ENCODE peak calls at places on chromosomes 3 and 15, in ten cellular contexts. One of them, this sample, is unnamed.

GRCh38 chr15:75508741-75509532 is 57.4 kb upstream of the SIN3A start:
- DNase-seq in AG04449: no peak
- DNase-seq in foreskin fibroblast: peak; percentile 69
- DNase-seq in spleen: no peak
- DNase-seq in Panc1: no peak
- DNase-seq in GM13976: peak; percentile 38
- DNase-seq in tibial nerve: peak; percentile 44
- DNase-seq in AG04450: peak; percentile 20
- DNase-seq in adrenal gland: peak; percentile 29
- DNase-seq in IMR-90: peak; percentile 65
- DNase-seq in this sample: no peak

GRCh38 chr3:136495213-136495612 is 245.1 kb downstream of the PCCB start:
- DNase-seq in spleen: no peak
- DNase-seq in Panc1: no peak
- DNase-seq in GM13976: no peak
- DNase-seq in IMR-90: no peak
- DNase-seq in AG04449: no peak
- DNase-seq in tibial nerve: no peak
- DNase-seq in adrenal gland: no peak
- DNase-seq in AG04450: no peak
- DNase-seq in foreskin fibroblast: peak; percentile 53
- DNase-seq in this sample: no peak

GRCh38 chr3:108569336-108569735 is 19.9 kb downstream of the CIP2A start:
- DNase-seq in adrenal gland: no peak
- DNase-seq in AG04449: no peak
- DNase-seq in tibial nerve: no peak
- DNase-seq in spleen: no peak
- DNase-seq in foreskin fibroblast: no peak
- DNase-seq in AG04450: no peak
- DNase-seq in IMR-90: no peak
- DNase-seq in GM13976: no peak
- DNase-seq in Panc1: no peak
- DNase-seq in this sample: no peak

GRCh38 chr3:105158277-105158676 is 208.4 kb upstream of the ALCAM start:
- DNase-seq in GM13976: no peak
- DNase-seq in IMR-90: no peak
- DNase-seq in spleen: no peak
- DNase-seq in tibial nerve: no peak
- DNase-seq in AG04450: no peak
- DNase-seq in foreskin fibroblast: no peak
- DNase-seq in Panc1: no peak
- DNase-seq in adrenal gland: no peak
- DNase-seq in AG04449: no peak
- DNase-seq in this sample: no peak

GRCh38 chr3:53068176-53068575 is 22.3 kb upstream of the SFMBT1 start:
- DNase-seq in Panc1: no peak
- DNase-seq in IMR-90: no peak
- DNase-seq in spleen: no peak
- DNase-seq in GM13976: no peak
- DNase-seq in AG04449: no peak
- DNase-seq in tibial nerve: no peak
- DNase-seq in AG04450: no peak
- DNase-seq in foreskin fibroblast: no peak
- DNase-seq in adrenal gland: no peak
- DNase-seq in this sample: no peak

GRCh38 chr15:32844118-32844711 is 126.4 kb downstream of the GREM1 start:
- DNase-seq in adrenal gland: no peak
- DNase-seq in GM13976: peak; percentile 45
- DNase-seq in IMR-90: peak; percentile 70
- DNase-seq in foreskin fibroblast: peak; percentile 68
- DNase-seq in spleen: no peak
- DNase-seq in tibial nerve: no peak
- DNase-seq in AG04449: no peak
- DNase-seq in Panc1: no peak
- DNase-seq in AG04450: no peak
- DNase-seq in this sample: no peak

GRCh38 chr3:18704326-18704725 is 279.2 kb upstream of the SATB1 start:
- DNase-seq in GM13976: no peak
- DNase-seq in AG04450: no peak
- DNase-seq in spleen: no peak
- DNase-seq in foreskin fibroblast: no peak
- DNase-seq in adrenal gland: no peak
- DNase-seq in IMR-90: no peak
- DNase-seq in Panc1: no peak
- DNase-seq in AG04449: no peak
- DNase-seq in tibial nerve: no peak
- DNase-seq in this sample: no peak

GRCh38 chr3:190012314-190012782 is 108.3 kb downstream of the P3H2 start:
- DNase-seq in IMR-90: peak; percentile 54
- DNase-seq in foreskin fibroblast: peak; percentile 51
- DNase-seq in spleen: no peak
- DNase-seq in adrenal gland: no peak
- DNase-seq in AG04450: no peak
- DNase-seq in tibial nerve: no peak
- DNase-seq in GM13976: no peak
- DNase-seq in Panc1: peak; percentile 83
- DNase-seq in AG04449: no peak
- DNase-seq in this sample: no peak

GRCh38 chr3:180253283-180253682 is 216.5 kb upstream of the PEX5L start:
- DNase-seq in foreskin fibroblast: no peak
- DNase-seq in spleen: no peak
- DNase-seq in GM13976: no peak
- DNase-seq in tibial nerve: no peak
- DNase-seq in AG04450: no peak
- DNase-seq in IMR-90: peak; percentile 5
- DNase-seq in AG04449: no peak
- DNase-seq in adrenal gland: no peak
- DNase-seq in Panc1: no peak
- DNase-seq in this sample: no peak

GRCh38 chr3:185824051-185824466 is 783 bp downstream of the IGF2BP2 start:
- DNase-seq in Panc1: no peak
- DNase-seq in AG04449: no peak
- DNase-seq in foreskin fibroblast: no peak
- DNase-seq in adrenal gland: peak; percentile 30
- DNase-seq in GM13976: peak; percentile 51
- DNase-seq in AG04450: no peak
- DNase-seq in IMR-90: no peak
- DNase-seq in tibial nerve: no peak
- DNase-seq in spleen: peak; percentile 78
- DNase-seq in this sample: no peak

GRCh38 chr3:126911162-126912026 is 71.5 kb upstream of the PLXNA1 start:
- DNase-seq in foreskin fibroblast: peak; percentile 82
- DNase-seq in AG04449: peak; percentile 36
- DNase-seq in IMR-90: peak; percentile 90
- DNase-seq in adrenal gland: peak; percentile 54
- DNase-seq in GM13976: peak; percentile 92
- DNase-seq in tibial nerve: peak; percentile 46
- DNase-seq in spleen: peak; percentile 89
- DNase-seq in Panc1: peak; percentile 32
- DNase-seq in AG04450: no peak
- DNase-seq in this sample: peak; percentile 57

GRCh38 chr3:27423463-27423862 is 54.3 kb upstream of the NEK10 start:
- DNase-seq in foreskin fibroblast: peak; percentile 74
- DNase-seq in tibial nerve: no peak
- DNase-seq in Panc1: peak; percentile 60
- DNase-seq in adrenal gland: no peak
- DNase-seq in spleen: no peak
- DNase-seq in GM13976: no peak
- DNase-seq in AG04450: peak; percentile 10
- DNase-seq in IMR-90: peak; percentile 81
- DNase-seq in AG04449: peak; percentile 40
- DNase-seq in this sample: peak; percentile 20

GRCh38 chr3:181582619-181583018 is 129.1 kb upstream of the SOX2 start:
- DNase-seq in AG04449: no peak
- DNase-seq in adrenal gland: no peak
- DNase-seq in GM13976: no peak
- DNase-seq in foreskin fibroblast: no peak
- DNase-seq in tibial nerve: no peak
- DNase-seq in AG04450: no peak
- DNase-seq in IMR-90: no peak
- DNase-seq in spleen: no peak
- DNase-seq in Panc1: no peak
- DNase-seq in this sample: no peak
- TF ChIP-seq CTCF in AG04449: no peak
- TF ChIP-seq CTCF in adrenal gland: no peak
- TF ChIP-seq CTCF in GM13976: no peak
- TF ChIP-seq CTCF in foreskin fibroblast: no peak
- TF ChIP-seq CTCF in tibial nerve: no peak
- TF ChIP-seq CTCF in AG04450: no peak
- TF ChIP-seq CTCF in IMR-90: no peak
- TF ChIP-seq CTCF in spleen: no peak
- TF ChIP-seq CTCF in Panc1: no peak
- TF ChIP-seq CTCF in this sample: no peak

GRCh38 chr3:143328459-143328858 is 208.9 kb downstream of the CHST2 start:
- DNase-seq in AG04450: no peak
- DNase-seq in Panc1: no peak
- DNase-seq in spleen: no peak
- DNase-seq in IMR-90: no peak
- DNase-seq in AG04449: no peak
- DNase-seq in tibial nerve: no peak
- DNase-seq in GM13976: no peak
- DNase-seq in foreskin fibroblast: peak; percentile 63
- DNase-seq in adrenal gland: no peak
- DNase-seq in this sample: peak; percentile 22
- TF ChIP-seq CTCF in AG04450: no peak
- TF ChIP-seq CTCF in Panc1: no peak
- TF ChIP-seq CTCF in spleen: no peak
- TF ChIP-seq CTCF in IMR-90: no peak
- TF ChIP-seq CTCF in AG04449: no peak
- TF ChIP-seq CTCF in tibial nerve: no peak
- TF ChIP-seq CTCF in GM13976: no peak
- TF ChIP-seq CTCF in foreskin fibroblast: peak; percentile 26
- TF ChIP-seq CTCF in adrenal gland: no peak
- TF ChIP-seq CTCF in this sample: peak; percentile 16

GRCh38 chr3:161369531-161369930 is 1.8 kb downstream of the SPTSSB start:
- DNase-seq in spleen: no peak
- DNase-seq in GM13976: no peak
- DNase-seq in tibial nerve: no peak
- DNase-seq in AG04450: no peak
- DNase-seq in foreskin fibroblast: no peak
- DNase-seq in AG04449: no peak
- DNase-seq in adrenal gland: no peak
- DNase-seq in IMR-90: no peak
- DNase-seq in Panc1: no peak
- DNase-seq in this sample: no peak

GRCh38 chr3:161372321-161373260 is 1.3 kb upstream of the SPTSSB start:
- DNase-seq in AG04449: no peak
- DNase-seq in Panc1: no peak
- DNase-seq in tibial nerve: no peak
- DNase-seq in spleen: peak; percentile 68
- DNase-seq in AG04450: no peak
- DNase-seq in adrenal gland: no peak
- DNase-seq in GM13976: peak; percentile 41
- DNase-seq in IMR-90: no peak
- DNase-seq in foreskin fibroblast: peak; percentile 69
- DNase-seq in this sample: no peak

GRCh38 chr3:161366067-161366466 is 5.2 kb downstream of the SPTSSB start:
- DNase-seq in spleen: no peak
- DNase-seq in tibial nerve: no peak
- DNase-seq in IMR-90: no peak
- DNase-seq in adrenal gland: no peak
- DNase-seq in foreskin fibroblast: no peak
- DNase-seq in AG04450: no peak
- DNase-seq in Panc1: no peak
- DNase-seq in AG04449: no peak
- DNase-seq in GM13976: no peak
- DNase-seq in this sample: no peak

DNA sequence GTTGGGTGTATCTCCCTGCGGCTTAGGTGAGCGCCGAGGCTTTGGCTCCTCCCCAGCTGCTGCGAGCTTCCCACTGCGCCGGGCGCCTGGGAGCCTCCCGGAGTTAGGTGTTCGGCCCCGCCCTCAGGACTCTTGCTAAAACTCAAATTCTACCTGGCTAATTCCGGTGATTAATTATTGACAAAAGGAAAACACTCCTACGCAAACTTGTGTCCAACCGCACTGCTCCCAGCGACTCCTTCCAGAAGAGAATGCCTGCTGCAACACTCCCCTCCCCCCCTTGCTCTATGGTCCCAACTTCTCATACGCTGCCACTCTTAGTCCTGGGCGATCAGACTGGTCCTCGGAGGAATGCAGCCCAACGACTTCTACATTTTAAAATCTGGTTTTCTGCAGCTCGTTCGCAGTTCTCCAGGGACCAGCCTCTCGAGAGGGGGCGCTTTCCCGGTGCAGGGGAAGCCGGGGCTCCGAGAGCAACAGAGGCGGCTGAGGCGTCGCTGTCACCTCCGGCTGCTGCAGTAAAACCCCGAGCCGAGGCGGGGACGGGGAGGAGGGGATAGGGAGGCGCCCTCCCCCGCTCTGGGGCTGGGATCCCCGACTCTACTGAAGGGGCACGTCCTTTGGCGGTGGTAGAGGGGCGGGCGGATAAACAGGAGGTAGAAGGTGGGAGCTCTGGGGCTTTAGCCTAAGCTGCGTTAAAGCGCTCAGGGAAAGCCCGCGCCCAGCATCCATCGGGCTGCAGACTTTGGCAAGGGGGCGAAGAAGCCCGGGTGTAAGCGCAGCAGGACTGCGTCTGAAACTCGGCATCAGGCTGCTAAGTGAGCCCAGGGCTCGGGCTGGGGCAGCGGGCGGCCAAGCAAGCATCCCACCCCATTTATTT is at the start of gene SPTSSB:
- DNase-seq in GM13976: peak; percentile 48
- DNase-seq in AG04450: no peak
- DNase-seq in Panc1: no peak
- DNase-seq in spleen: peak; percentile 80
- DNase-seq in foreskin fibroblast: peak; percentile 71
- DNase-seq in adrenal gland: peak; percentile 20
- DNase-seq in AG04449: no peak
- DNase-seq in IMR-90: no peak
- DNase-seq in tibial nerve: no peak
- DNase-seq in this sample: no peak
- TF ChIP-seq CTCF in GM13976: no peak
- TF ChIP-seq CTCF in AG04450: peak; percentile 34
- TF ChIP-seq CTCF in Panc1: peak; percentile 73
- TF ChIP-seq CTCF in spleen: no peak
- TF ChIP-seq CTCF in foreskin fibroblast: peak; percentile 27
- TF ChIP-seq CTCF in adrenal gland: no peak
- TF ChIP-seq CTCF in AG04449: peak; percentile 2
- TF ChIP-seq CTCF in IMR-90: peak; percentile 15
- TF ChIP-seq CTCF in tibial nerve: no peak
- TF ChIP-seq CTCF in this sample: peak; percentile 30

DNA sequence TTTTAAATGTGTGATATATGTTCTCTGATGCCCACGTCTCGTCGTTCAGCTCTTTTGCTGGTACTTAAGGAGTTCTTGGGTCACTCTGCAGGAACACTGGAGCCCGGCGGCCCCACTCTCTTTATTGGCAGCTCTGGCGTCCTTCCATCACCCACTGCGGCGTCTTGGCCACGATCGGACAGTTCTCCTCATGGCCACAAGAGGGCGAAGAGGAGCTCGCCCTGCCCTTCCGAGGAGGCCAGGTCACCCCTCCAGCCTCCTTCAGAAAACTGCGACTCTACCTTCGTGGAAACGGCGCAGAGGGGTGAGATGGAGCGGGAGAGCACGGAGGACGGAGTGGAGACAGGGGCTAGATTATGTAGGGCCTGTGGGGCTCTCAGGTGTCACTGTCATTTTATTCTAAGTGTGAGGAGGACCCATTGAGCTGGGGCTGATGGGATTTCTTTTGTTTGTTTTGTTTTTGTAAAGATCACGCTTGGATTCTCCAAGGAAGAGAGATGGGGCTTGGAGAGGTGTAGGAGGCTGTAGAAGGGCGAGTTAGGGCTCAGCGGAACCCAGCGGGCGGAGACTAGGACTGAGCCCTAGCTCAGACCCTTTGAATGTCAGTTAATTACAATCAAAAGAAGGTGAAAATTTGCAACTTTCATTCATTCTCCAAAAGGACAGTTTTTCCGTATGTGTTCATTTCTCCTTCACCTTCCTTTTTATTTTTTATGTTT is 28.0 kb upstream of the GABRA5 start:
- DNase-seq in AG04450: no peak
- DNase-seq in AG04449: no peak
- DNase-seq in spleen: no peak
- DNase-seq in IMR-90: no peak
- DNase-seq in tibial nerve: no peak
- DNase-seq in GM13976: no peak
- DNase-seq in foreskin fibroblast: no peak
- DNase-seq in Panc1: no peak
- DNase-seq in adrenal gland: no peak
- DNase-seq in this sample: no peak
- TF ChIP-seq CTCF in AG04450: peak; percentile 41
- TF ChIP-seq CTCF in AG04449: peak; percentile 61
- TF ChIP-seq CTCF in spleen: peak; percentile 36
- TF ChIP-seq CTCF in IMR-90: peak; percentile 17
- TF ChIP-seq CTCF in tibial nerve: no peak
- TF ChIP-seq CTCF in GM13976: no peak
- TF ChIP-seq CTCF in foreskin fibroblast: peak; percentile 25
- TF ChIP-seq CTCF in Panc1: peak; percentile 66
- TF ChIP-seq CTCF in adrenal gland: no peak
- TF ChIP-seq CTCF in this sample: no peak